ENCODE peak calls at places on chromosome 3, in eight cellular contexts. V, D, H, B, R, E, M and A are unnamed samples.

GRCh38 chr3:182565916-182566524 is 227.3 kb upstream of the ATP11B start:
- DNase-seq in V (no peak), D (no peak), H (no peak), B (no peak), R (no peak), E (no peak), M (no peak), A (no peak)

GRCh38 chr3:58246148-58247051 is 8.8 kb downstream of the ABHD6 start:
- DNase-seq in V (no peak), D (no peak), H (no peak), B (no peak), R (no peak), E (no peak), M (no peak), A (no peak)

GRCh38 chr3:30628188-30628930 is 22.0 kb downstream of the TGFBR2 start:
- DNase-seq in V (no peak), D (no peak), H (no peak), B (no peak), R (no peak), E (no peak), M (no peak), A (no peak)

GRCh38 chr3:50612973-50613851 is 1.6 kb upstream of the CISH start:
- DNase-seq in V (no peak), D (no peak), H (no peak), B (no peak), R (no peak), E (no peak), M (no peak), A (no peak)

GRCh38 chr3:60192297-60193114 is 1058.7 kb downstream of the FHIT start:
- DNase-seq in V (no peak), D (no peak), H (no peak), B (no peak), R (no peak), E (no peak), M (no peak), A (no peak)

GRCh38 chr3:188061133-188061532 is 92.8 kb upstream of the LPP start:
- DNase-seq in V (no peak), D (no peak), H (peak; percentile 95), B (peak; percentile 31), R (peak; percentile 11), E (peak; percentile 50), M (peak; percentile 28), A (peak; percentile 44)

GRCh38 chr3:105387122-105387751 is 20.5 kb downstream of the ALCAM start:
- DNase-seq in V (no peak), D (no peak), H (no peak), B (no peak), R (no peak), E (peak; percentile 31), M (no peak), A (peak; percentile 61)

GRCh38 chr3:82739390-82739789 is 977.9 kb upstream of the GBE1 start:
- DNase-seq in V (no peak), D (no peak), H (no peak), B (no peak), R (no peak), E (no peak), M (no peak), A (no peak)

GRCh38 chr3:149010966-149011365 is 19.6 kb downstream of the GYG1 start:
- DNase-seq in V (no peak), D (no peak), H (no peak), B (no peak), R (no peak), E (no peak), M (no peak), A (no peak)

GRCh38 chr3:125110016-125110875 is 54.4 kb upstream of the HEG1 start:
- DNase-seq in V (no peak), D (no peak), H (no peak), B (no peak), R (no peak), E (peak; percentile 83), M (no peak), A (peak; percentile 83)